ENCODE peak calls at places on chromosomes 13 and 19, in four cellular contexts. One of them, this sample, is unnamed.

GRCh38 chr13:42750858-42751257 is 30.5 kb upstream of the FAM216B start:
- DNase-seq in H9: no peak
- DNase-seq in IMR-90: no peak
- DNase-seq in H1: no peak
- DNase-seq in this sample: no peak

GRCh38 chr19:30344446-30345425 is 27.4 kb upstream of the ZNF536 start:
- DNase-seq in IMR-90: no peak
- DNase-seq in H9: no peak
- DNase-seq in H1: no peak
- DNase-seq in this sample: no peak

GRCh38 chr19:54266133-54266532 is 9.1 kb upstream of the LILRB5 start:
- DNase-seq in H9: peak; percentile 92
- DNase-seq in IMR-90: peak; percentile 59
- DNase-seq in H1: peak; percentile 66
- DNase-seq in this sample: peak; percentile 92

GRCh38 chr13:113113846-113114271 is 8.3 kb downstream of the F7 start:
- DNase-seq in IMR-90: no peak
- DNase-seq in H9: no peak
- DNase-seq in H1: no peak
- DNase-seq in this sample: no peak

GRCh38 chr19:5229778-5230165 is 110.8 kb downstream of the PTPRS start:
- DNase-seq in H9: no peak
- DNase-seq in H1: no peak
- DNase-seq in IMR-90: no peak
- DNase-seq in this sample: no peak

GRCh38 chr13:46377554-46377953 is 9.5 kb downstream of the RUBCNL start:
- DNase-seq in H1: no peak
- DNase-seq in H9: no peak
- DNase-seq in IMR-90: no peak
- DNase-seq in this sample: no peak

GRCh38 chr13:107216046-107216715 is 648.2 kb upstream of the ARGLU1 start:
- DNase-seq in H1: no peak
- DNase-seq in H9: no peak
- DNase-seq in IMR-90: no peak
- DNase-seq in this sample: peak; percentile 36

GRCh38 chr13:45481688-45482087 is 16.9 kb downstream of the COG3 start:
- DNase-seq in H9: no peak
- DNase-seq in H1: no peak
- DNase-seq in IMR-90: no peak
- DNase-seq in this sample: no peak

GRCh38 chr13:105572401-105572800 is 963.1 kb downstream of the EFNB2 start:
- DNase-seq in IMR-90: no peak
- DNase-seq in H9: no peak
- DNase-seq in H1: no peak
- DNase-seq in this sample: peak; percentile 10

GRCh38 chr19:4472174-4472974 is at the start of gene HDGFL2:
- DNase-seq in H9: no peak
- DNase-seq in IMR-90: no peak
- DNase-seq in H1: no peak
- DNase-seq in this sample: no peak

GRCh38 chr19:7211191-7211988 is 82.8 kb downstream of the INSR start:
- DNase-seq in IMR-90: peak; percentile 50
- DNase-seq in H1: no peak
- DNase-seq in H9: no peak
- DNase-seq in this sample: peak; percentile 62

GRCh38 chr13:39734952-39735351 is 79.5 kb downstream of the COG6 start:
- DNase-seq in H9: no peak
- DNase-seq in H1: no peak
- DNase-seq in IMR-90: no peak
- DNase-seq in this sample: no peak
- H4K5ac ChIP-seq in H9: no peak overlapping the region
- H4K5ac ChIP-seq in H1: no peak overlapping the region
- H4K5ac ChIP-seq in IMR-90: no peak overlapping the region
- H4K5ac ChIP-seq in this sample: no peak overlapping the region

GRCh38 chr13:24392972-24393371 is 83.6 kb downstream of the C1QTNF9 start:
- DNase-seq in H1: no peak
- DNase-seq in IMR-90: no peak
- DNase-seq in H9: no peak
- DNase-seq in this sample: no peak
- H3K18ac ChIP-seq in H1: no peak overlapping the region
- H3K18ac ChIP-seq in IMR-90: no peak overlapping the region
- H3K18ac ChIP-seq in H9: no peak overlapping the region
- H3K18ac ChIP-seq in this sample: no peak overlapping the region

DNA sequence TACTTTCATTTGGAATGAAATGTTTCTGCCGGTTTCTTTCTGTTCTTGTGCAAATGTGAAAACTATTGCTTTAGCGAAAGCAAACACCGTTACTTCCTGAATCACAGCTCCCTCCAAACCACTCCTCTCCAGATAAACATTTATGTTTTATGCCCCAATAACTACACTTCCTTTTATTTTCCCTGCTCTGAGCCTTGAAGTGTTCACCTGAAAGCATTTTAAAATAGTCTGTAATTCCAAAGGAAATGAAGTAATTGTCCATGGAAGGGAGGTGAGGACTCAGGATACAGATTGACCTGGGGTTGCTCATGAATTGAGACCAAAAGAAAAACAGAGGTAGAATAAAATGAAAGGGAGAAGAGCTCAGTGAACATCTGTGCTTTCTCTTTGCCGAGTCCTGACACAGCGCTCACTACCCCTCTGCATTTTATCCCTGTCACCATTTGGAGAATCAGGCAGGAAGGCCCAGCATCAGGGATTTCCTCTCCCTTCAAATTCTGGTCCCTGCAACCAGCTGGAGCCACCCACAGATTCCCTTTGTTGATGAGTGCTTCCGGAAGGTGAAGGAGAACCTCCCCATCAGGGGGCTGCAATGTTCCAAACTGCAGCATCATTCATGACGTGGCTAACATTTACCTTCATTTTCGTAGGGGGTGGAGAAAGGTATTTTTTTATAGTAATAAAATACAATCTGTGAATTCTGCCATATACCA is 171.9 kb downstream of the ITGBL1 start:
- DNase-seq in H1: no peak
- DNase-seq in H9: peak; percentile 36
- DNase-seq in IMR-90: peak; percentile 11
- DNase-seq in this sample: peak; percentile 21
- H4K5ac ChIP-seq in H1: no peak overlapping the region
- H4K5ac ChIP-seq in H9: no peak overlapping the region
- H4K5ac ChIP-seq in IMR-90: peak overlapping the region; percentile 35
- H4K5ac ChIP-seq in this sample: no peak overlapping the region

DNA sequence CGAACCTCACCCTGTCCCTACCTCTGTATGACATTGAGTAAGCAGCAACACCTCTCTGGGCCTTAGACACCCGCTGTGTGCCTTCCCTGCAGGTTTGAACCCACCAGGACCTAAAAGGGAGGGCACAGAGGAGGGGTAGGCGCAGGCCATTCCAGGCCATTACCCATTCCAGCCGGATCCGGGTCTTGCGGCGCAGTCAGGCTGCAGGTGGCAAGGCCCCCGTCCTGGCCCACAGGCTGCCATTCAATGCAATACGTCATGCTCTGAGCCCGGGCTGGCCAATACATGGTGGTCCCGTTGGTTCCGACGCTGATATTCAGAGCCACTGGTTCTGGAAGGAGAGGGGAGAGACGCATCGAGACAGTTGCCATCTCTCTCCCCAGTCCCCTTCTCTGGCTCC is 17.4 kb downstream of the IL12RB1 start:
- DNase-seq in H1: no peak
- DNase-seq in H9: no peak
- DNase-seq in IMR-90: no peak
- DNase-seq in this sample: no peak
- H3K18ac ChIP-seq in H1: no peak overlapping the region
- H3K18ac ChIP-seq in H9: no peak overlapping the region
- H3K18ac ChIP-seq in IMR-90: no peak overlapping the region
- H3K18ac ChIP-seq in this sample: no peak overlapping the region

DNA sequence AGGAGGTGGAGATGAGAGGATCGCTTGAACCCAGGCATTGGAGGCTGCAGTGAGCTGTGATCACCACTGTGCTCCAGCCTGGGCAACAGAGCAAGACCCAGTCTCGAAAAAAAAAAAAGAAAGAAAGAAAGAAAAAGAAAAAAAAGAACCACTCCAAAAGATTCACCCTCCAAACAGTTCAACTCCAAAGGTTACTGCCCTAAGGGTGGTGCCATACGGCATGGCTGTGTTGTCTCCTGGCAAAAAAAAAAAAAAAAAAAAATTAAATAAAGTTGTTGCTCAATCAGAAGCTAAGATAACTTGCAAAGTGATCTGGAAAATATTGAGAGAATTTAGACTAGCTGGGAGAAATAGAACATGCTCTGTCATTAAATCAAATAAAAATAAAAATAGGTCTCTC is 79.5 kb downstream of the KCTD15 start:
- DNase-seq in H1: no peak
- DNase-seq in IMR-90: no peak
- DNase-seq in H9: no peak
- DNase-seq in this sample: no peak
- H4K5ac ChIP-seq in H1: no peak overlapping the region
- H4K5ac ChIP-seq in IMR-90: no peak overlapping the region
- H4K5ac ChIP-seq in H9: no peak overlapping the region
- H4K5ac ChIP-seq in this sample: no peak overlapping the region

GRCh38 chr13:102951808-102952207 is 106.0 kb downstream of the ERCC5 start:
- DNase-seq in IMR-90: no peak
- DNase-seq in H9: no peak
- DNase-seq in H1: no peak
- DNase-seq in this sample: no peak
- H3K18ac ChIP-seq in IMR-90: no peak overlapping the region
- H3K18ac ChIP-seq in H9: no peak overlapping the region
- H3K18ac ChIP-seq in H1: no peak overlapping the region
- H3K18ac ChIP-seq in this sample: no peak overlapping the region

DNA sequence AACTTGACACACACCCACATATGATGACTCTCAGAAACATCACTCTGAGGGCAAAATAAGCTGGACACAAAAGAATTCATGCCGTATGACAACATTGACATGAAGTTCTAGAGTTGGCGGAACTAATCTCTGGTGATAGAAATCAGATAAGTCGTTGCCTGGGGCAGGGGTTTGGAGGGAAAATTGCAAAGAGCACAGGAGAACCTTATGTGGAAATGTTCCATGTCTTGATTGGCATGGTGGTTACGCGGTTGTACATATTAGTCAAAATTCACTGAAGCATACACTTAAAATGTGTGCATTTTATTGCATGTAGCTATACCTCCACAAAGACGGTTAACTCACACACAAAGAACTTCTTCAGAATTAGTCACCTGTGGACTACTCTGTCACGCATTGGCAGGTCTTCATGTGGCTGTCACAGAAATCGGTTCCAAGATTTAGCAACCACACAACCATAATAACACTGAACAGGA is 137.8 kb upstream of the GJB6 start:
- DNase-seq in H1: no peak
- DNase-seq in H9: no peak
- DNase-seq in IMR-90: no peak
- DNase-seq in this sample: no peak
- H4K5ac ChIP-seq in H1: no peak overlapping the region
- H4K5ac ChIP-seq in H9: no peak overlapping the region
- H4K5ac ChIP-seq in IMR-90: no peak overlapping the region
- H4K5ac ChIP-seq in this sample: no peak overlapping the region